ENCODE peak calls at places on chromosomes 1 and 21, in five cellular contexts. P is IMR-90, N is mesenchymal stem cell, Q is neuronal stem cell, V is trophoblast cell. Z is an unnamed sample.

GRCh38 chr1:3772715-3773571 is at the start of gene SMIM1:
- DNase-seq in P (no peak), N (peak; percentile 32), Q (no peak), V (peak; percentile 32), Z (no peak)

GRCh38 chr1:90325165-90325564 is 330.3 kb downstream of the ZNF326 start:
- DNase-seq in P (no peak), N (no peak), Q (no peak), V (no peak), Z (no peak)

GRCh38 chr1:77024500-77024899 is 157.2 kb downstream of the ST6GALNAC5 start:
- DNase-seq in P (no peak), N (no peak), Q (no peak), V (no peak), Z (peak; percentile 88)

GRCh38 chr1:72568113-72568512 is 285.8 kb upstream of the NEGR1 start:
- DNase-seq in P (no peak), N (no peak), Q (no peak), V (no peak), Z (peak; percentile 63)

GRCh38 chr1:167502719-167503452 is 15.4 kb downstream of the CD247 start:
- DNase-seq in P (no peak), N (no peak), Q (no peak), V (no peak), Z (peak; percentile 80)

GRCh38 chr1:15966081-15966955 is 9.6 kb downstream of the ZBTB17 start:
- DNase-seq in P (peak; percentile 79), N (peak; percentile 67), Q (no peak), V (peak; percentile 16), Z (no peak)

GRCh38 chr1:85481688-85482087 is 16.7 kb upstream of the DDAH1 start:
- DNase-seq in P (no peak), N (no peak), Q (no peak), V (no peak), Z (no peak)

GRCh38 chr1:65471901-65472332 is 51.4 kb downstream of the LEPR start:
- DNase-seq in P (no peak), N (no peak), Q (no peak), V (no peak), Z (no peak)

GRCh38 chr1:230236301-230236700 is 169.3 kb downstream of the GALNT2 start:
- DNase-seq in P (no peak), N (no peak), Q (no peak), V (no peak), Z (peak; percentile 69)

GRCh38 chr1:247107694-247108093 is 3.5 kb upstream of the ZNF669 start:
- DNase-seq in P (no peak), N (no peak), Q (no peak), V (no peak), Z (no peak)

GRCh38 chr1:56278052-56278451 is 301.3 kb downstream of the PLPP3 start:
- DNase-seq in P (no peak), N (no peak), Q (no peak), V (no peak), Z (no peak)

GRCh38 chr1:225700164-225700740 is 47.3 kb upstream of the ENAH start:
- DNase-seq in P (peak; percentile 98), N (peak; percentile 99), Q (no peak), V (no peak), Z (peak; percentile 16)

GRCh38 chr1:176656257-176656995 is 193.5 kb downstream of the PAPPA2 start:
- DNase-seq in P (peak; percentile 67), N (peak; percentile 71), Q (peak; percentile 21), V (peak; percentile 38), Z (peak; percentile 40)

GRCh38 chr1:177341773-177342172 is 171.0 kb downstream of the BRINP2 start:
- DNase-seq in P (no peak), N (no peak), Q (no peak), V (no peak), Z (no peak)

GRCh38 chr1:194056169-194056568 is 869.8 kb upstream of the B3GALT2 start:
- DNase-seq in P (no peak), N (no peak), Q (no peak), V (no peak), Z (no peak)

GRCh38 chr1:91980663-91981062 is 31.5 kb downstream of the BRDT start:
- DNase-seq in P (no peak), N (no peak), Q (no peak), V (no peak), Z (no peak)

GRCh38 chr1:234588402-234588801 is 21.6 kb downstream of the IRF2BP2 start:
- DNase-seq in P (no peak), N (no peak), Q (no peak), V (no peak), Z (no peak)

GRCh38 chr1:59926381-59927243 is at the start of gene CYP2J2:
- DNase-seq in P (no peak), N (peak; percentile 17), Q (peak; percentile 5), V (peak; percentile 23), Z (peak; percentile 51)

GRCh38 chr1:23530750-23531651 is at the start of gene E2F2:
- DNase-seq in P (peak; percentile 77), N (peak; percentile 87), Q (peak; percentile 84), V (peak; percentile 75), Z (peak; percentile 94)

GRCh38 chr1:245566952-245567351 is 412.2 kb downstream of the KIF26B start:
- DNase-seq in P (no peak), N (peak; percentile 79), Q (no peak), V (no peak), Z (no peak)

GRCh38 chr1:30572192-30572591 is 151.2 kb downstream of the MATN1 start:
- DNase-seq in P (no peak), N (no peak), Q (no peak), V (no peak), Z (no peak)

GRCh38 chr21:40681164-40681859 is 165.6 kb downstream of the DSCAM start:
- DNase-seq in P (no peak), N (no peak), Q (no peak), V (no peak), Z (no peak)

GRCh38 chr1:6962956-6963915 is 178.0 kb downstream of the CAMTA1 start:
- DNase-seq in P (no peak), N (peak; percentile 81), Q (peak; percentile 97), V (no peak), Z (no peak)

GRCh38 chr1:178518894-178519293 is 6.0 kb downstream of the TEX35 start:
- DNase-seq in P (no peak), N (no peak), Q (no peak), V (no peak), Z (no peak)

GRCh38 chr1:202656057-202656456 is 54.2 kb downstream of the SYT2 start:
- DNase-seq in P (peak; percentile 8), N (peak; percentile 11), Q (no peak), V (no peak), Z (peak; percentile 60)

GRCh38 chr1:27566462-27567182 is 37.3 kb downstream of the AHDC1 start:
- DNase-seq in P (no peak), N (no peak), Q (peak; percentile 37), V (no peak), Z (no peak)

GRCh38 chr1:13869172-13869797 is 169.3 kb downstream of the PRDM2 start:
- DNase-seq in P (no peak), N (no peak), Q (no peak), V (no peak), Z (peak; percentile 3)

GRCh38 chr1:13871916-13872315 is 171.9 kb downstream of the PRDM2 start:
- DNase-seq in P (no peak), N (no peak), Q (no peak), V (no peak), Z (no peak)

GRCh38 chr1:13871413-13871812 is 171.4 kb downstream of the PRDM2 start:
- DNase-seq in P (no peak), N (no peak), Q (no peak), V (no peak), Z (no peak)
- H3K4me3 ChIP-seq in P (no peak overlapping the region), N (no peak overlapping the region), Q (no peak overlapping the region), V (no peak overlapping the region), Z (no peak overlapping the region)

DNA sequence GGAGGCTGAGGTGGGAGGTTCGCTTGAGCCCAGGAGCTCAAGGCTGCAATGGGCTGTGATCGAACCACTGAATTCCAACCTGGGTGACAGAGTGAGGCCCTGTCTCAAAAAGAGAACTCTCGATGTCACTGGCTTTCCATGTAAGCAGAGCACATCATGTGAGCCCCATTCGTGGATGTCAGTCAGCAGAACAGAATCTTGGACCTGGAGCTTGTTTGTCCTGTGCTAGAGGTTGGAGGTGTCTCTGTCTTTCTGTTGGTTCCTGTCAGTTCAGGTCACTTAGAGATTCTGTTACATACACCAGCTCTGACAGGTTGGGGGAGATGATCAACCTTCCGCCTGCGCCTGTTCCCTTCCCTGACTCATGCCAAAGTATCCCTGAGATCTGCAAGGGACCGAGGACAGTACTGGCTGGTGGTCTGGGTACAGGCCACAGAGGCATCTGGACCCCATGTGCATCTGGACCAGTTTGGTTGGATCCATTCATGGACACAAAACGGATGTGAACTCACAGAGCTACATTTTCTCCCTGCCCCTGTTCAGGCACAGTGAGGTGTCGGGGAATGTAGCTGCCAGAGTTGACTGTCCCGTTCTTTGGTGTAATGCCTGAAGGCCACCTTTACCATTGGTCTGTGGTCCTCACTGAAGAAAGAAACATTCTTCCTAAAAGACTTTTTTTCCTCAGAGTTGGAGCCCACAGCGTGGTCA is 10.0 kb downstream of the ARF1 start:
- DNase-seq in P (no peak), N (no peak), Q (no peak), V (peak; percentile 35), Z (no peak)
- H3K79me1 ChIP-seq in P (peaks cover 52% of the 10 kb centered on the region), N (no peaks in the 10 kb centered on the region), Q (peaks cover 28% of the 10 kb centered on the region), V (no peaks in the 10 kb centered on the region), Z (peaks cover 13% of the 10 kb centered on the region)

GRCh38 chr1:81231729-81232038 is 569.0 kb upstream of the ADGRL2 start:
- DNase-seq in P (peak; percentile 11), N (peak; percentile 8), Q (no peak), V (no peak), Z (no peak)

GRCh38 chr1:81233591-81233990 is 567.1 kb upstream of the ADGRL2 start:
- DNase-seq in P (no peak), N (no peak), Q (no peak), V (no peak), Z (no peak)

GRCh38 chr1:81228926-81229325 is 571.8 kb upstream of the ADGRL2 start:
- DNase-seq in P (no peak), N (no peak), Q (no peak), V (no peak), Z (no peak)

GRCh38 chr1:81232505-81232904 is 568.2 kb upstream of the ADGRL2 start:
- DNase-seq in P (no peak), N (no peak), Q (no peak), V (no peak), Z (no peak)

GRCh38 chr1:81230983-81231728 is 569.6 kb upstream of the ADGRL2 start:
- DNase-seq in P (peak; percentile 2), N (peak; percentile 4), Q (no peak), V (no peak), Z (peak; percentile 40)
- H3K4me3 ChIP-seq in P (no peak overlapping the region), N (peak overlapping the region; percentile 40), Q (no peak overlapping the region), V (no peak overlapping the region), Z (no peak overlapping the region)

DNA sequence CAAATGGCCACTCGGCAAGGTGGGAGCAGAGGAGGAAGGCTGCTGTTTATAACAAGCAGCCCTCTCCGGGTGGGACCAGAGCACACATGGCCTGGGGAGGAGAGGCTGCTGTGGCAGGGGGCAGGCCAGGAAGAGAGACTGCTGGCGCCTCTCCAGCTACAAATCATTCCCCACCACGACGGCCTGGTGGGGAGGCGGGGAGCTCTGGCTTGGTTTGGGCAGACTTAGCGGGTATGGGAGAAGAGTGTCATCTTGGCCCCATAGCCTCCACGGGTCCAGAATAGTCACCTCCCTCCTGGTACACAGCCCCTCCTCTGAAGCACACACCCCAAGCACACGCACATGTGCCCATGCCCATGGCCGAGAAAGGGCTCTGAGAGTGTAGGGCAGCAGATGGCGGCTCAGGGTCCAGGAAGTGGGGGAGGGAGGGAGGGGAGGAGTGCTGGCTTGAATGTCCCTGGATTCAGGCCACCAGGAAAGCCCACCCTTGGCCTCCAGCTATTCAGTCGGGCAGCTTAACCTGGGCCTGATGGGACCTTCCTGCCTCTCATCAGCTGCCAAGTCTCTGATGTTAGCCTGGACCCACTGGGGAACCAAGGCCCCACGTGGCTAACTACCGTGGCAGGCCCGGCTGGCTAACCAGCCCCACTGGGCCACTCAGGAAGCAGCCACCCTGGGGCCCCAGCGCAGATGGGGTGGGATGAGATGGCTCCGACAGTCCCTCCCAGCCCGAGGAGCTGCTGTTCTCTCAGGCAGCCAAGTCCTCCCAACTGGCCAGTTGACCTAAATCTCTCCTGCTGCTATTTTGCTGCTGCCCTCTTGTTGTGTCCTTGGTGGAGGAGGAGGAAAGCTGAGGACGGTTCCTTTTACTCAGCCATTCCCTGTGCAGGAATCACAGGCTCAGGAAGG is 10.9 kb downstream of the LRP8 start:
- DNase-seq in P (no peak), N (no peak), Q (no peak), V (no peak), Z (no peak)
- H3K79me1 ChIP-seq in P (peaks cover 3% of the 10 kb centered on the region), N (peaks cover 23% of the 10 kb centered on the region), Q (peaks cover 15% of the 10 kb centered on the region), V (no peaks in the 10 kb centered on the region), Z (peaks cover 60% of the 10 kb centered on the region)

Z was measured in mesendoderm.